ENCODE peak calls at places on chromosomes 3 and 15, in seven cellular contexts. F, H, M, P, K, Z and A are unnamed samples.
A peak's percentile ranks its signal among the peaks of the same experiment; 100 is the strongest.

GRCh38 chr15:34241376-34242350 is 16.8 kb downstream of the EMC4 start:
- DNase-seq in F (peak; percentile 37), H (peak; percentile 75), M (peak; percentile 55), P (peak; percentile 66), K (no peak), Z (no peak), A (no peak)

GRCh38 chr3:179954226-179954870 is 82.4 kb downstream of the PEX5L start:
- DNase-seq in F (no peak), H (no peak), M (no peak), P (no peak), K (no peak), Z (no peak), A (no peak)

GRCh38 chr3:180827171-180827570 is 85.3 kb upstream of the FXR1 start:
- DNase-seq in F (no peak), H (no peak), M (no peak), P (no peak), K (no peak), Z (no peak), A (no peak)

GRCh38 chr3:38549082-38549481 is 52.9 kb downstream of the EXOG start:
- DNase-seq in F (no peak), H (no peak), M (no peak), P (no peak), K (no peak), Z (no peak), A (no peak)

GRCh38 chr3:148227534-148227933 is 470.2 kb upstream of the AGTR1 start:
- DNase-seq in F (no peak), H (no peak), M (no peak), P (peak; percentile 26), K (no peak), Z (no peak), A (no peak)

GRCh38 chr15:89167267-89168176 is 53.9 kb downstream of the RLBP1 start:
- DNase-seq in F (no peak), H (peak; percentile 93), M (no peak), P (peak; percentile 72), K (no peak), Z (no peak), A (no peak)

GRCh38 chr15:49044761-49045571 is 1.3 kb downstream of the SECISBP2L start:
- DNase-seq in F (no peak), H (peak; percentile 5), M (no peak), P (no peak), K (no peak), Z (no peak), A (no peak)

GRCh38 chr15:31047437-31047836 is 54.1 kb downstream of the TRPM1 start:
- DNase-seq in F (no peak), H (no peak), M (no peak), P (no peak), K (no peak), Z (no peak), A (peak; percentile 22)

GRCh38 chr15:99143655-99144610 is 39.1 kb downstream of the SYNM start:
- DNase-seq in F (no peak), H (no peak), M (no peak), P (peak; percentile 85), K (no peak), Z (peak; percentile 71), A (peak; percentile 80)

GRCh38 chr3:97821810-97822775 is at the start of gene CRYBG3:
- DNase-seq in F (peak; percentile 59), H (peak; percentile 86), M (peak; percentile 86), P (peak; percentile 95), K (peak; percentile 77), Z (peak; percentile 89), A (peak; percentile 91)

GRCh38 chr3:155739154-155739553 is 5.7 kb downstream of the PLCH1 start:
- DNase-seq in F (no peak), H (no peak), M (no peak), P (peak; percentile 20), K (no peak), Z (no peak), A (no peak)

GRCh38 chr15:64067564-64068030 is 21.3 kb upstream of the DAPK2 start:
- DNase-seq in F (peak; percentile 68), H (peak; percentile 73), M (peak; percentile 65), P (peak; percentile 76), K (peak; percentile 56), Z (peak; percentile 58), A (no peak)

GRCh38 chr3:43327184-43327950 is 41.0 kb downstream of the SNRK start:
- DNase-seq in F (no peak), H (no peak), M (no peak), P (peak; percentile 15), K (no peak), Z (no peak), A (no peak)

GRCh38 chr3:179398574-179399249 is 51.2 kb downstream of the MFN1 start:
- DNase-seq in F (no peak), H (no peak), M (no peak), P (peak; percentile 8), K (no peak), Z (no peak), A (no peak)

GRCh38 chr3:31066999-31067398 is 172.5 kb upstream of the GADL1 start:
- DNase-seq in F (no peak), H (peak; percentile 96), M (no peak), P (peak; percentile 96), K (no peak), Z (no peak), A (no peak)

GRCh38 chr3:60081381-60082095 is 1031.7 kb upstream of the CFAP20DC start:
- DNase-seq in F (no peak), H (no peak), M (peak; percentile 36), P (no peak), K (no peak), Z (no peak), A (no peak)

GRCh38 chr3:132630612-132631011 is 29.0 kb downstream of the ACAD11 start:
- DNase-seq in F (no peak), H (no peak), M (no peak), P (no peak), K (no peak), Z (no peak), A (no peak)

GRCh38 chr15:67685008-67685599 is 140.2 kb upstream of the SKOR1 start:
- DNase-seq in F (no peak), H (peak; percentile 41), M (peak; percentile 5), P (peak; percentile 50), K (no peak), Z (no peak), A (no peak)

GRCh38 chr15:81133782-81134461 is at the start of gene CFAP161:
- DNase-seq in F (peak; percentile 29), H (no peak), M (no peak), P (peak; percentile 78), K (no peak), Z (peak; percentile 91), A (peak; percentile 90)

GRCh38 chr3:182710557-182711157 is 82.6 kb upstream of the ATP11B start:
- DNase-seq in F (peak; percentile 41), H (peak; percentile 61), M (peak; percentile 8), P (peak; percentile 42), K (no peak), Z (no peak), A (no peak)

GRCh38 chr15:70826634-70827033 is 27.3 kb downstream of the LARP6 start:
- DNase-seq in F (no peak), H (peak; percentile 89), M (no peak), P (peak; percentile 97), K (no peak), Z (peak; percentile 66), A (no peak)

GRCh38 chr3:94405258-94406035 is 342.6 kb downstream of the NSUN3 start:
- DNase-seq in F (no peak), H (peak; percentile 30), M (no peak), P (no peak), K (no peak), Z (no peak), A (no peak)

GRCh38 chr15:98668566-98669308 is 20.4 kb downstream of the IGF1R start:
- DNase-seq in F (no peak), H (peak; percentile 48), M (no peak), P (peak; percentile 77), K (no peak), Z (no peak), A (no peak)

GRCh38 chr3:112405845-112406244 is 72.9 kb downstream of the CD200 start:
- DNase-seq in F (no peak), H (peak; percentile 33), M (no peak), P (peak; percentile 27), K (no peak), Z (no peak), A (no peak)

GRCh38 chr3:128483657-128484403 is 9.2 kb downstream of the GATA2 start:
- DNase-seq in F (no peak), H (no peak), M (no peak), P (peak; percentile 23), K (no peak), Z (peak; percentile 22), A (no peak)

GRCh38 chr3:134054231-134054630 is 24.5 kb upstream of the SLCO2A1 start:
- DNase-seq in F (no peak), H (no peak), M (no peak), P (no peak), K (no peak), Z (no peak), A (no peak)

GRCh38 chr3:15148614-15149013 is 49.7 kb upstream of the RBSN start:
- DNase-seq in F (no peak), H (peak; percentile 29), M (no peak), P (peak; percentile 27), K (no peak), Z (no peak), A (no peak)

GRCh38 chr3:88046731-88047130 is 12.1 kb downstream of the CGGBP1 start:
- DNase-seq in F (no peak), H (no peak), M (no peak), P (no peak), K (no peak), Z (no peak), A (no peak)

GRCh38 chr3:169026543-169027181 is 636.9 kb downstream of the MECOM start:
- DNase-seq in F (no peak), H (peak; percentile 91), M (no peak), P (peak; percentile 95), K (no peak), Z (no peak), A (no peak)

GRCh38 chr15:57591237-57591821 is 375 bp upstream of the MYZAP start:
- DNase-seq in F (no peak), H (peak; percentile 72), M (no peak), P (no peak), K (no peak), Z (no peak), A (no peak)

GRCh38 chr3:123478314-123478713 is 29.4 kb upstream of the ADCY5 start:
- DNase-seq in F (no peak), H (no peak), M (no peak), P (no peak), K (no peak), Z (no peak), A (no peak)

GRCh38 chr3:189094539-189094938 is 77.2 kb upstream of the TPRG1 start:
- DNase-seq in F (no peak), H (no peak), M (no peak), P (no peak), K (no peak), Z (no peak), A (no peak)

GRCh38 chr3:18447720-18448119 is 22.6 kb upstream of the SATB1 start:
- DNase-seq in F (no peak), H (no peak), M (no peak), P (no peak), K (no peak), Z (no peak), A (no peak)